ENCODE peak calls at places on chromosome 4, in eight cellular contexts. W is lower lobe of right lung, T is tibial nerve, U is spleen, V is stomach, B is PC-3, I is left ventricle myocardium inferior, M is mammary epithelial cell. F is an unnamed sample.

GRCh38 chr4:86895692-86896488 is 3.7 kb upstream of the C4orf36 start:
- DNase-seq in V (no peak), T (no peak), U (no peak), B (peak; percentile 82), W (no peak), M (peak; percentile 67), I (no peak), F (no peak)

GRCh38 chr4:167989815-167990214 is 102.5 kb upstream of the ANXA10 start:
- DNase-seq in B (peak; percentile 48), M (no peak), T (no peak), V (no peak), U (no peak), W (no peak), I (no peak), F (no peak)

GRCh38 chr4:94451669-94452475 is at the start of gene PDLIM5:
- DNase-seq in M (peak; percentile 96), I (peak; percentile 92), W (peak; percentile 93), V (peak; percentile 93), U (peak; percentile 99), T (peak; percentile 78), B (peak; percentile 87), F (peak; percentile 98)

GRCh38 chr4:37601527-37601926 is 84.6 kb downstream of the RELL1 start:
- DNase-seq in B (peak; percentile 64), U (no peak), V (peak; percentile 68), W (peak; percentile 59), I (no peak), T (no peak), M (no peak), F (peak; percentile 36)

GRCh38 chr4:102036016-102036415 is 245.5 kb downstream of the BANK1 start:
- DNase-seq in B (no peak), U (no peak), T (no peak), M (no peak), V (no peak), I (no peak), W (no peak), F (no peak)

GRCh38 chr4:7068279-7068842 is 497 bp upstream of the GRPEL1 start:
- DNase-seq in V (no peak), I (no peak), W (no peak), T (no peak), B (no peak), M (no peak), U (no peak), F (no peak)

GRCh38 chr4:138239496-138239895 is 2.7 kb downstream of the SLC7A11 start:
- DNase-seq in I (no peak), W (no peak), M (no peak), T (no peak), B (peak; percentile 11), V (no peak), U (no peak), F (no peak)

GRCh38 chr4:4694296-4694772 is 152.5 kb upstream of the STX18 start:
- DNase-seq in U (no peak), W (no peak), B (no peak), V (no peak), M (no peak), I (peak; percentile 43), T (no peak), F (peak; percentile 2)

GRCh38 chr4:154838155-154838554 is 57.1 kb downstream of the RBM46 start:
- DNase-seq in U (no peak), V (no peak), W (no peak), T (no peak), M (no peak), I (no peak), B (no peak), F (no peak)

GRCh38 chr4:84938316-84938715 is 28.2 kb downstream of the WDFY3 start:
- DNase-seq in W (no peak), I (no peak), V (no peak), B (peak; percentile 53), M (peak; percentile 33), T (no peak), U (no peak), F (no peak)

GRCh38 chr4:89558147-89558546 is 250.5 kb upstream of the GPRIN3 start:
- DNase-seq in B (peak; percentile 14), W (no peak), T (no peak), V (no peak), I (no peak), M (peak; percentile 6), U (no peak), F (no peak)

GRCh38 chr4:162699629-162700028 is 467.1 kb downstream of the NAF1 start:
- DNase-seq in I (no peak), V (no peak), T (no peak), U (no peak), M (no peak), B (no peak), W (no peak), F (no peak)

GRCh38 chr4:142091691-142092182 is 455.4 kb downstream of the IL15 start:
- DNase-seq in M (peak; percentile 83), I (no peak), B (peak; percentile 92), U (no peak), V (no peak), W (no peak), T (no peak), F (no peak)

GRCh38 chr4:98566491-98567008 is 91.9 kb downstream of the TSPAN5 start:
- DNase-seq in T (no peak), U (no peak), W (no peak), B (no peak), M (no peak), I (no peak), V (no peak), F (no peak)

GRCh38 chr4:186149872-186150271 is 41.5 kb upstream of the CYP4V2 start:
- DNase-seq in U (no peak), I (peak; percentile 52), T (peak; percentile 28), W (no peak), B (peak; percentile 39), M (no peak), V (peak; percentile 62), F (no peak)

GRCh38 chr4:52366625-52367024 is 292.5 kb downstream of the USP46 start:
- DNase-seq in W (no peak), U (no peak), T (no peak), M (no peak), I (no peak), B (no peak), V (no peak), F (no peak)

DNA sequence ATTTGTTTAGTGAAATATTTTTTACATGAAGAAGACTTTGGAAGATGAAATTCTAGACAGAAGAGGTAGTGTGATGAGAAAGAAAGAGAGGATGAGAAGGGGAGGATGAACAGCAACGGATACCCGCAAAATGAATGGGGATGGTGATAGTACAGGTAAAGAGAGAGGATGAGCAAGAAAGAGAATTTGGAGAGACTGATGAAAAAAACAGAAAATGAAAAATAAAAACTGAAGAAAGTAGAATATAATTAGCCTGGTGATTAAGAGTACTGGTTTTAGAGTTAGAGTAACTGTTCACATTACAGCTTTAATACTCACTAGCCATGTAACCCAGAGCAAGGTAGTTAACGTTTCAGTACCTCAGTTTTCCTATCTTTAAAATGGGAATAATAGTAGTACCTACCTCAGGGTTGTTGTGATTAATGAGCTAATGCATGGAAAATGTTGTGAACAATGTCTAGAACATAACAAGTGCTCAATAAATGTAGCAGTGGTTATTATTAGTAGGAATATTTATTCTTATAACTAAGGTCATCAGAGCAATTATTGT is 54.9 kb upstream of the ANTXR2 start:
- DNase-seq in V (no peak), M (no peak), T (no peak), B (no peak), I (no peak), U (no peak), W (no peak), F (no peak)
- H3K27ac ChIP-seq in V (no peak overlapping the region), M (peak overlapping the region; percentile 57), T (no peak overlapping the region), B (peak overlapping the region; percentile 85), I (no peak overlapping the region), U (no peak overlapping the region), W (no peak overlapping the region), F (no peak overlapping the region)

GRCh38 chr4:113637363-113637762 is 124.2 kb downstream of the CAMK2D start:
- DNase-seq in W (no peak), M (peak; percentile 17), V (no peak), B (peak; percentile 13), I (no peak), U (no peak), T (no peak), F (no peak)

GRCh38 chr4:113636877-113637276 is 124.7 kb downstream of the CAMK2D start:
- DNase-seq in W (no peak), B (peak; percentile 88), T (no peak), M (peak; percentile 53), U (peak; percentile 75), V (no peak), I (no peak), F (no peak)

GRCh38 chr4:113636438-113636818 is 125.1 kb downstream of the CAMK2D start:
- DNase-seq in V (no peak), U (no peak), M (no peak), B (peak; percentile 29), I (no peak), T (no peak), W (no peak), F (no peak)

GRCh38 chr4:113634081-113634969 is 127.2 kb downstream of the CAMK2D start:
- DNase-seq in V (no peak), W (no peak), U (no peak), I (no peak), T (no peak), M (no peak), B (peak; percentile 50), F (no peak)

GRCh38 chr4:113635739-113636437 is 125.7 kb downstream of the CAMK2D start:
- DNase-seq in I (no peak), M (no peak), U (no peak), V (no peak), T (no peak), W (no peak), B (peak; percentile 49), F (no peak)
- H3K4me3 ChIP-seq in I (peak overlapping the region; percentile 0), M (no peak overlapping the region), U (no peak overlapping the region), V (no peak overlapping the region), T (no peak overlapping the region), W (no peak overlapping the region), B (no peak overlapping the region), F (no peak overlapping the region)

GRCh38 chr4:187175197-187175596 is 451.5 kb upstream of the FAT1 start:
- DNase-seq in T (no peak), U (no peak), V (no peak), M (no peak), W (no peak), I (no peak), B (peak; percentile 7), F (no peak)
- H3K36me3 ChIP-seq in T (no peaks in the 10 kb centered on the region), U (no peaks in the 10 kb centered on the region), V (no peaks in the 10 kb centered on the region), M (no peaks in the 10 kb centered on the region), W (no peaks in the 10 kb centered on the region), I (no peaks in the 10 kb centered on the region), B (no peaks in the 10 kb centered on the region), F (no peaks in the 10 kb centered on the region)

GRCh38 chr4:159269956-159270355 is 167.1 kb downstream of the RAPGEF2 start:
- DNase-seq in T (no peak), U (no peak), W (no peak), B (no peak), I (no peak), M (no peak), V (no peak), F (no peak)

GRCh38 chr4:159268607-159269006 is 165.7 kb downstream of the RAPGEF2 start:
- DNase-seq in W (no peak), T (no peak), B (no peak), V (no peak), I (no peak), M (no peak), U (no peak), F (no peak)

GRCh38 chr4:159269143-159269542 is 166.3 kb downstream of the RAPGEF2 start:
- DNase-seq in U (no peak), V (no peak), B (no peak), M (no peak), T (no peak), I (no peak), W (no peak), F (no peak)

GRCh38 chr4:159267940-159268327 is 165.1 kb downstream of the RAPGEF2 start:
- DNase-seq in I (no peak), W (no peak), T (no peak), U (no peak), M (no peak), B (no peak), V (no peak), F (no peak)

GRCh38 chr4:159267023-159267939 is 164.4 kb downstream of the RAPGEF2 start:
- DNase-seq in U (no peak), M (no peak), V (no peak), W (no peak), B (no peak), I (no peak), T (no peak), F (no peak)
- H3K27ac ChIP-seq in U (no peak overlapping the region), M (no peak overlapping the region), V (peak overlapping the region; percentile 55), W (peak overlapping the region; percentile 37), B (no peak overlapping the region), I (peak overlapping the region; percentile 64), T (peak overlapping the region; percentile 56), F (no peak overlapping the region)

F was measured in pancreas.